ENCODE peak calls at places on chromosomes 6 and 20, in four cellular contexts. W is HCT116, J is H1, P is SK-N-SH. Y is an unnamed sample.

GRCh38 chr20:62088258-62089127 is 22.8 kb upstream of the TAF4 start:
- DNase-seq in W (peak), J (no peak), P (no peak), Y (no peak)

GRCh38 chr20:17969884-17970409 is 1.1 kb downstream of the MGME1 start:
- DNase-seq in W (no peak), J (no peak), P (no peak), Y (no peak)

GRCh38 chr6:28134015-28134414 is 7.7 kb upstream of the ZKSCAN8 start:
- DNase-seq in W (peak), J (no peak), P (peak), Y (no peak)

GRCh38 chr20:63441777-63442493 is 30.5 kb downstream of the KCNQ2 start:
- DNase-seq in W (peak), J (no peak), P (peak), Y (peak)

GRCh38 chr20:57437672-57438330 is 46.6 kb downstream of the RBM38 start:
- DNase-seq in W (no peak), J (no peak), P (no peak), Y (no peak)

GRCh38 chr6:164108869-164109769 is 694.6 kb downstream of the QKI start:
- DNase-seq in W (no peak), J (no peak), P (no peak), Y (no peak)

GRCh38 chr6:90573624-90574023 is 13.2 kb downstream of the MAP3K7 start:
- DNase-seq in W (no peak), J (no peak), P (no peak), Y (no peak)

GRCh38 chr20:44187054-44187762 is at the start of gene JPH2:
- DNase-seq in W (no peak), J (no peak), P (peak), Y (peak)

GRCh38 chr6:25053875-25054371 is 118.2 kb upstream of the RIPOR2 start:
- DNase-seq in W (no peak), J (no peak), P (no peak), Y (no peak)

GRCh38 chr6:9064156-9064555 is 628.8 kb upstream of the SLC35B3 start:
- DNase-seq in W (no peak), J (no peak), P (no peak), Y (no peak)

GRCh38 chr6:133254552-133255228 is 13.5 kb downstream of the EYA4 start:
- DNase-seq in W (no peak), J (no peak), P (no peak), Y (no peak)

GRCh38 chr6:42969934-42970333 is 9.0 kb downstream of the PEX6 start:
- DNase-seq in W (no peak), J (no peak), P (no peak), Y (no peak)

GRCh38 chr20:41344938-41345728 is 4.5 kb downstream of the LPIN3 start:
- DNase-seq in W (no peak), J (no peak), P (no peak), Y (no peak)

GRCh38 chr6:21767891-21768659 is 174.5 kb downstream of the SOX4 start:
- DNase-seq in W (no peak), J (no peak), P (no peak), Y (no peak)

GRCh38 chr6:164692772-164693171 is 616.6 kb downstream of the C6orf118 start:
- DNase-seq in W (no peak), J (no peak), P (no peak), Y (no peak)

GRCh38 chr20:62237772-62238568 is at the start of gene OSBPL2:
- DNase-seq in W (peak), J (peak), P (peak), Y (peak)

GRCh38 chr20:5551621-5552020 is 198.6 kb upstream of the SHLD1 start:
- DNase-seq in W (no peak), J (no peak), P (no peak), Y (no peak)

GRCh38 chr6:84583784-84584183 is 180.6 kb downstream of the TBX18 start:
- DNase-seq in W (no peak), J (no peak), P (no peak), Y (no peak)

GRCh38 chr6:79671605-79672266 is 40.6 kb downstream of the SH3BGRL2 start:
- DNase-seq in W (peak), J (no peak), P (no peak), Y (no peak)

GRCh38 chr20:50695144-50695872 is 4.0 kb upstream of the RIPOR3 start:
- DNase-seq in W (no peak), J (no peak), P (no peak), Y (no peak)

DNA sequence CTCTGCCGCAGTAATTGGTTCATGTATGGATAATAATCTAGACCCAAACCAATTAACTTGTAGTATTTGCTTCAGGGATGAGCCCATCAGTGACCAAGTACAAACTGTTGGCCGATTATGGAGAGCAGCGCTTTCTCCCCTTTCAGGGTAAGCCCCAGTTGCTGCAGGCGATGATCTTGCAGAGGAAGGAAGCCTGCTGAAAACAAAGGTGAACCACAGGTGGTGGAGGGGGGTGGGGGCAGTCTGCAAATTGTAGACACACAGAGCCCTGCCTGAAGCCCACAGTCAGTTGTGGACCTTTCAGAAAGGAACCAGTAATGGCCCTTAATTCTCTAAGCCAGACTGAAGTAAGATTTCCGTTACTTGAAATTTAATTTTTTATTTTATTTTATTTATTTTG is 167.9 kb upstream of the JARID2 start:
- DNase-seq in W (no peak), J (peak), P (no peak), Y (peak)
- TF ChIP-seq YY1 in W (no peak), J (peak), P (no peak), Y (no peak)

GRCh38 chr6:144932621-144933020 is 647.5 kb downstream of the UTRN start:
- DNase-seq in W (no peak), J (no peak), P (no peak), Y (no peak)

GRCh38 chr6:144931172-144932035 is 646.3 kb downstream of the UTRN start:
- DNase-seq in W (no peak), J (no peak), P (peak), Y (no peak)

GRCh38 chr6:144929262-144929661 is 644.1 kb downstream of the UTRN start:
- DNase-seq in W (no peak), J (no peak), P (no peak), Y (no peak)

GRCh38 chr6:144928847-144929246 is 643.7 kb downstream of the UTRN start:
- DNase-seq in W (no peak), J (no peak), P (no peak), Y (no peak)
- H3K4me3 ChIP-seq in W (no peak), J (no peak), P (no peak), Y (no peak)

GRCh38 chr6:158328952-158329351 is 16.7 kb downstream of the TULP4 start:
- DNase-seq in W (no peak), J (no peak), P (no peak), Y (no peak)
- H3K9ac ChIP-seq in W (no peak), J (no peak), P (no peak), Y (no peak)

GRCh38 chr6:54377776-54378175 is 69.5 kb downstream of the TINAG start:
- DNase-seq in W (no peak), J (no peak), P (no peak), Y (no peak)
- TF ChIP-seq YY1 in W (no peak), J (no peak), P (no peak), Y (no peak)

DNA sequence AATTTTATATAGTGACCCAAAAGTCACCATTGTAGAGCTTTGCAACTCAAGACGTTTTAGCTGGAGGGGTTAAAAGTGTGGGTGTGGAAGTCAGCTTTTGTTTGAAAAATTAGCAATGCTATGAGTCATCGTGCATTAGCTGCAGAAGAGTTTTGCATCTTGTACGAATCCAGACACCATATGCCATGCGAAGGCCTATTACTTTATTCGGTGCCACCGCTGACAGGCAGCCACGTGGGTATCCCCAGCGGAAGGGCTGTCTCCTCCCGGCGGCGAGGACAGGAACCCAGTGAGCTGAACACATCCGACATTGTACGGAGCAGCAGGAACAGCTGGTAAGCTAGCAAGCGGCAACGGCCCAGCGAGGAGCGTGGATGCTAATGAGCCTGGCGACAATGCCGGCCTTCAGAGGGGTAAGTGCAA is 84.4 kb downstream of the INSM1 start:
- DNase-seq in W (no peak), J (peak), P (no peak), Y (peak)
- H3K4me3 ChIP-seq in W (no peak), J (peak), P (no peak), Y (peak)

GRCh38 chr6:26269406-26270120 is 95.4 kb upstream of the BTN3A2 start:
- DNase-seq in W (no peak), J (no peak), P (no peak), Y (no peak)
- H3K9ac ChIP-seq in W (no peak), J (peak), P (peak), Y (peak)

GRCh38 chr20:16801919-16802651 is 53.9 kb downstream of the OTOR start:
- DNase-seq in W (peak), J (peak), P (peak), Y (peak)
- TF ChIP-seq YY1 in W (no peak), J (no peak), P (no peak), Y (no peak)

GRCh38 chr20:237479-237878 is 10.4 kb downstream of the DEFB129 start:
- DNase-seq in W (no peak), J (no peak), P (no peak), Y (no peak)
- H3K4me3 ChIP-seq in W (no peak), J (no peak), P (no peak), Y (no peak)

GRCh38 chr6:85669735-85670194 is 27.1 kb upstream of the SYNCRIP start:
- DNase-seq in W (no peak), J (no peak), P (no peak), Y (peak)
- H3K9ac ChIP-seq in W (no peak), J (no peak), P (no peak), Y (no peak)